ENCODE peak calls at places on chromosomes 4 and X, in seven cellular contexts. W is transverse colon, V is PC-3, C is ascending aorta, X is esophagus squamous epithelium, L is mucosa of descending colon, J is left ventricle myocardium inferior. Z is an unnamed sample.

GRCh38 chr4:1026115-1026514 is 14.7 kb downstream of the FGFRL1 start:
- DNase-seq in W (peak; percentile 68), V (peak; percentile 19), C (no peak), X (no peak), L (no peak), J (peak; percentile 39), Z (peak; percentile 79)

GRCh38 chr4:173038192-173038896 is 130.3 kb upstream of the GALNT7 start:
- DNase-seq in W (no peak), V (peak; percentile 60), C (no peak), X (no peak), L (no peak), J (no peak), Z (no peak)

GRCh38 chr4:579543-580175 is 3.6 kb upstream of the TMEM271 start:
- DNase-seq in W (no peak), V (no peak), C (no peak), X (no peak), L (no peak), J (no peak), Z (no peak)

GRCh38 chrX:56319165-56319564 is 87.0 kb downstream of the KLF8 start:
- DNase-seq in W (no peak), V (no peak), C (no peak), X (no peak), L (no peak), J (no peak), Z (no peak)

GRCh38 chr4:114659386-114660008 is 60.9 kb downstream of the UGT8 start:
- DNase-seq in W (peak; percentile 70), V (peak; percentile 68), C (no peak), X (no peak), L (no peak), J (peak; percentile 12), Z (peak; percentile 75)

GRCh38 chrX:24153796-24154189 is 4.3 kb downstream of the ZFX start:
- DNase-seq in W (no peak), V (peak; percentile 42), C (no peak), X (no peak), L (no peak), J (no peak), Z (no peak)

GRCh38 chr4:145034727-145035211 is 63.2 kb downstream of the ANAPC10 start:
- DNase-seq in W (no peak), V (no peak), C (no peak), X (no peak), L (no peak), J (no peak), Z (no peak)

GRCh38 chr4:185573651-185574199 is 38.4 kb upstream of the PDLIM3 start:
- DNase-seq in W (no peak), V (peak; percentile 84), C (no peak), X (no peak), L (no peak), J (no peak), Z (peak; percentile 50)

GRCh38 chr4:73019462-73020047 is 50.0 kb downstream of the COX18 start:
- DNase-seq in W (no peak), V (peak; percentile 78), C (no peak), X (no peak), L (no peak), J (no peak), Z (peak; percentile 15)

DNA sequence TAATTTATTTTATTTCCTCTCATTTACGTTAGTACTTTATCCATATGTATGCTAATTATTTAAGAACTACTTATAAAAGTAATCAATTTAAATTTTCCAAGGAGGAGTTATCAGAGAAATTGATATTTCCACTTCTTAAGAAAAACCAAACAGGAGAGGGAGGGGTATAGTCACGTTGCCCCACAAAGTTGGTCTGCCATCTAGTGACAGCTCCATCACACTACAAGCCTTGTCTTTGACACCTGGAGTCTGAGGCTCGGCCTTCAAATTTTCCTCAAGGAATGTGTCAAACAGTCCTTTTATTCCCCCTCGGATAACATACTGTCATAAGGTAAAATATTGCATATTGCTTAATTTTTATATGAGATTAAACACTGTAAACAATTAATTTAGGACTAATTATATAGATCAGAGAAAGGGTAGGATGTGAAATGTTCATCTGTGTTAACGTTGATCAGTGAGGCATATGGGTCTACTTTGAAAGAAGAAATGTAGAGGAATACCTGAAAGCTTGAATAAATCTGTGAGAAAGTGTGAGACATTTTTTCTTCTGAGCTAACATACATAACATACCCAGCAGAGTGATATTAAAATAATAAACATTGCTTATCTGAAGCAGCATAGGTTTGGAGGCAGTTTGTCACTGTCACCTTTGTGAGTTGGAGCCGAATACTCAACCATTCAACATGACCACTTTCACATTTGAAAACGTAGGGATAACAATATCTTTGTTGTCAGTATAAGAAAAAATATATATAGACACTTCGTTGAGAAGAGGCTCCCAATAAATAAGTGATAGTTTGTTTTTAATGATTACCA is 114.4 kb downstream of the GLRA3 start:
- DNase-seq in W (peak; percentile 16), V (peak; percentile 68), C (no peak), X (no peak), L (no peak), J (no peak), Z (peak; percentile 27)
- TF ChIP-seq CTCF in W (peak; percentile 59), V (peak; percentile 79), C (peak; percentile 33), X (peak; percentile 55), L (peak; percentile 38), J (peak; percentile 71), Z (peak; percentile 52)

GRCh38 chr4:37584087-37584486 is 102.1 kb downstream of the RELL1 start:
- DNase-seq in W (peak; percentile 85), V (no peak), C (no peak), X (no peak), L (peak; percentile 71), J (no peak), Z (no peak)
- H3K4me3 ChIP-seq in W (peak overlapping the region; percentile 11), V (no peak overlapping the region), C (no peak overlapping the region), X (no peak overlapping the region), L (no peak overlapping the region), J (no peak overlapping the region), Z (no peak overlapping the region)

DNA sequence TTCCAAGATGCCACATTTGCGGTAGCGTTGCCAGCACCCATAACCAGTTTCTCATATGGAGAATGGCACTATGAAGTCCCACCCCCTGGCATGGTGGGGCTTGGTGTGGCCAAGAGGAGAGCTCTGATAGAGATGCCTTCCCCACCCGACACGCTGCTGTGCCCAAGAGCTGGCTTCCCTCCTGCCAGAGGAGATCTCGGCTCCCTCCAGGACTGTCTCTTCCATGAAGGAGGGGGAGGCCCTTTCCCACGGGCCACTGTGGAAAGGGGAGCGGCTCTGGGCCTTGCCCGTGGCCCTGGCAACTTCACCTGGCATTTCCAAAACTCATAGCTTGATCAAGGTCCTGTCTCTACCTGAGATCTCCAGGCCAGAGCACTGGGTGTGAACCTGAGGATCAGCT is 217.3 kb upstream of the PSAPL1 start:
- DNase-seq in W (no peak), V (no peak), C (no peak), X (no peak), L (no peak), J (no peak), Z (no peak)
- H3K4me1 ChIP-seq in W (no peaks in the 10 kb centered on the region), V (peaks cover 35% of the 10 kb centered on the region), C (no peaks in the 10 kb centered on the region), X (peaks cover 12% of the 10 kb centered on the region), L (no peaks in the 10 kb centered on the region), J (no peaks in the 10 kb centered on the region), Z (no peaks in the 10 kb centered on the region)

GRCh38 chr4:96598465-96598864 is 758.6 kb downstream of the PDHA2 start:
- DNase-seq in W (no peak), V (no peak), C (no peak), X (no peak), L (no peak), J (peak; percentile 28), Z (peak; percentile 47)

GRCh38 chr4:96603635-96604034 is 763.7 kb downstream of the PDHA2 start:
- DNase-seq in W (no peak), V (no peak), C (no peak), X (no peak), L (no peak), J (no peak), Z (no peak)

GRCh38 chr4:96606451-96606850 is 766.6 kb downstream of the PDHA2 start:
- DNase-seq in W (no peak), V (no peak), C (no peak), X (no peak), L (no peak), J (no peak), Z (no peak)

GRCh38 chr4:96599752-96600151 is 759.9 kb downstream of the PDHA2 start:
- DNase-seq in W (no peak), V (no peak), C (no peak), X (no peak), L (no peak), J (no peak), Z (no peak)

DNA sequence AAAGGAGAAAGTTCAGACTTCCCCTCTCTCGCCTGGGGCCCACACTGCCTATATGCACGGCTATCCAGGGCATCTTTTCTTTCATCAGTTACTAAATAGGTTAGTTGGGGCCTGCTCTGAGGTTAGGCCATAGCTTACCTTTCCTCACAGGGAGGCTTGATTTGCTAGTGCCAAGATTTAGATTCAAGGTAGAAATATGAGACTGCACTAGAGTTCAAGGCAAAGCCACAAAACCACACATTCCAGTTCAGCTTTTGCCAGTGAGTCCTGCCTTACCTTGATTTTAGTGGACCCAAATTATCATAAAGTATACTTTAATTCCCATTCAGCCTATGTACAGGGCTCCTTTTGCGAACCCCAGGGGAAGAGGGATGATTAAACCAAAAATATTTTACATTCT is 762.8 kb downstream of the PDHA2 start:
- DNase-seq in W (no peak), V (peak; percentile 18), C (no peak), X (no peak), L (no peak), J (no peak), Z (no peak)
- TF ChIP-seq CTCF in W (no peak), V (no peak), C (no peak), X (no peak), L (no peak), J (no peak), Z (no peak)

GRCh38 chr4:23837366-23837765 is 52.5 kb downstream of the PPARGC1A start:
- DNase-seq in W (no peak), V (no peak), C (no peak), X (no peak), L (no peak), J (no peak), Z (no peak)
- H3K4me3 ChIP-seq in W (no peak overlapping the region), V (no peak overlapping the region), C (no peak overlapping the region), X (no peak overlapping the region), L (no peak overlapping the region), J (no peak overlapping the region), Z (no peak overlapping the region)

DNA sequence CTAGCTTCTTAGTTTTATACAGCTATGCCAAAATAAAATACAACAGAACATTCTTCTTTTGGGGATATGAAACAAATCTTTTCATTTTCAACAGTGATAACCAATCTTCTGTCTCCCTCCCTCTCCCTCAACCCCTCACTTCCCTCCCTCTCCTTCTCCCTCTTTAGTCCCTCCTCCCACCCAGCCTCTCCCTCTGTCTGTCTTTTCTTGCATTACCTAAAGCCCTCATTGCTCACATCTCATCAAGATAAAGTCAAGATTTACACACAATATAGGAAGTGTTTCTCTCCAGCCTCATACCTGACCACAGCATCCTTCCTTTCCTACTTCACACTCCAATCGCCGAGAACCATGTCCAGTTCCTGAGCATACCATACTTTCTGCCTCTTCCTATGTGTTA is 190.3 kb downstream of the SHROOM3 start:
- DNase-seq in W (no peak), V (no peak), C (no peak), X (no peak), L (no peak), J (no peak), Z (no peak)
- H3K4me1 ChIP-seq in W (peaks cover 46% of the 10 kb centered on the region), V (peaks cover 49% of the 10 kb centered on the region), C (peaks cover 50% of the 10 kb centered on the region), X (no peaks in the 10 kb centered on the region), L (peaks cover 52% of the 10 kb centered on the region), J (peaks cover 51% of the 10 kb centered on the region), Z (peaks cover 57% of the 10 kb centered on the region)